ENCODE peak calls at places on chromosome 17, in four cellular contexts. C, X, A and L are unnamed samples.
A peak's percentile ranks its signal among the peaks of the same experiment; 100 is the strongest.

GRCh38 chr17:42251115-42251514 is 25.1 kb downstream of the STAT5B start:
- DNase-seq in C (peak; percentile 48), X (no peak), A (no peak), L (no peak)

GRCh38 chr17:69175812-69176517 is 34.3 kb upstream of the ABCA6 start:
- DNase-seq in C (peak; percentile 88), X (no peak), A (no peak), L (no peak)

GRCh38 chr17:32388613-32389459 is 38.9 kb downstream of the ZNF207 start:
- DNase-seq in C (no peak), X (no peak), A (no peak), L (no peak)

GRCh38 chr17:15453246-15453645 is 14.2 kb downstream of the CDRT4 start:
- DNase-seq in C (no peak), X (no peak), A (no peak), L (no peak)

GRCh38 chr17:56629450-56630187 is 36.1 kb downstream of the NOG start:
- DNase-seq in C (peak; percentile 45), X (no peak), A (no peak), L (peak; percentile 3)

GRCh38 chr17:63932008-63932561 is at the start of gene CD79B:
- DNase-seq in C (no peak), X (no peak), A (peak; percentile 86), L (peak; percentile 88)

GRCh38 chr17:15414502-15415348 is 52.7 kb downstream of the CDRT4 start:
- DNase-seq in C (no peak), X (peak; percentile 53), A (no peak), L (no peak)

GRCh38 chr17:68399638-68400403 is 57.5 kb downstream of the WIPI1 start:
- DNase-seq in C (no peak), X (no peak), A (no peak), L (peak; percentile 9)

GRCh38 chr17:76437467-76438402 is 15.2 kb downstream of the UBE2O start:
- DNase-seq in C (no peak), X (no peak), A (no peak), L (no peak)

GRCh38 chr17:28716740-28717577 is 709 bp downstream of the RAB34 start:
- DNase-seq in C (peak; percentile 55), X (no peak), A (peak; percentile 63), L (no peak)

GRCh38 chr17:4444782-4445473 is 11.2 kb downstream of the SPNS3 start:
- DNase-seq in C (peak; percentile 37), X (peak; percentile 92), A (no peak), L (no peak)

GRCh38 chr17:7109461-7110322 is 4.9 kb downstream of the ASGR2 start:
- DNase-seq in C (no peak), X (no peak), A (no peak), L (no peak)

GRCh38 chr17:32588982-32589381 is 102.2 kb downstream of the CDK5R1 start:
- DNase-seq in C (peak; percentile 34), X (no peak), A (no peak), L (peak; percentile 47)

GRCh38 chr17:48722924-48723554 is at the start of gene PRAC2:
- DNase-seq in C (no peak), X (no peak), A (no peak), L (no peak)

GRCh38 chr17:30133197-30133596 is 16.6 kb downstream of the NSRP1 start:
- DNase-seq in C (no peak), X (no peak), A (no peak), L (no peak)

GRCh38 chr17:30137158-30137557 is 20.5 kb downstream of the NSRP1 start:
- DNase-seq in C (no peak), X (no peak), A (no peak), L (no peak)
- TF ChIP-seq CTCF in C (no peak), X (no peak), A (no peak), L (no peak)

GRCh38 chr17:39450051-39450450 is 1.0 kb downstream of the MED1 start:
- DNase-seq in C (no peak), X (no peak), A (no peak), L (no peak)
- H3K4me3 ChIP-seq in C (peak overlapping the region; percentile 72), X (no peak overlapping the region), A (peak overlapping the region; percentile 81), L (peak overlapping the region; percentile 93)

GRCh38 chr17:51000835-51001638 is 119.6 kb downstream of the SPAG9 start:
- DNase-seq in C (peak; percentile 78), X (no peak), A (peak; percentile 26), L (peak; percentile 78)
- TF ChIP-seq CTCF in C (peak; percentile 84), X (peak; percentile 53), A (peak; percentile 38), L (peak; percentile 39)

GRCh38 chr17:78214706-78215061 is 631 bp downstream of the BIRC5 start:
- DNase-seq in C (no peak), X (no peak), A (no peak), L (no peak)
- H3K4me3 ChIP-seq in C (peak overlapping the region; percentile 83), X (peak overlapping the region; percentile 56), A (peak overlapping the region; percentile 93), L (peak overlapping the region; percentile 64)